ENCODE peak calls at places on chromosomes 6 and 20, in eight cellular contexts. D is transverse colon, I is HFF-Myc, Q is heart left ventricle, G is foreskin fibroblast, X is OCI-LY7, N is fibroblast of pulmonary artery, B is choroid plexus epithelial cell. R is an unnamed sample.

GRCh38 chr6:7881765-7882500 is 28.7 kb downstream of the TXNDC5 start:
- DNase-seq in D (no peak), I (no peak), Q (no peak), G (no peak), X (no peak), N (no peak), B (no peak), R (no peak)

GRCh38 chr20:51062065-51062464 is 39.2 kb upstream of the KCNG1 start:
- DNase-seq in D (no peak), I (no peak), Q (no peak), G (no peak), X (no peak), N (peak), B (peak), R (no peak)

GRCh38 chr20:35773154-35773751 is 1.4 kb downstream of the PHF20 start:
- DNase-seq in D (peak), I (no peak), Q (peak), G (peak), X (peak), N (peak), B (peak), R (no peak)

GRCh38 chr6:158028876-158029275 is 47.2 kb downstream of the SYNJ2 start:
- DNase-seq in D (no peak), I (no peak), Q (no peak), G (no peak), X (no peak), N (no peak), B (no peak), R (no peak)

GRCh38 chr6:106089981-106090380 is 3.8 kb downstream of the PRDM1 start:
- DNase-seq in D (no peak), I (no peak), Q (no peak), G (peak), X (peak), N (peak), B (peak), R (peak)

GRCh38 chr6:52724041-52724405 is 39.3 kb downstream of the GSTA2 start:
- DNase-seq in D (no peak), I (no peak), Q (no peak), G (peak), X (no peak), N (peak), B (peak), R (peak)

GRCh38 chr6:101650402-101651100 is 257.0 kb downstream of the GRIK2 start:
- DNase-seq in D (no peak), I (no peak), Q (no peak), G (no peak), X (no peak), N (no peak), B (no peak), R (no peak)

GRCh38 chr6:139588076-139588639 is 213.7 kb upstream of the CITED2 start:
- DNase-seq in D (peak), I (no peak), Q (no peak), G (peak), X (no peak), N (peak), B (peak), R (no peak)

GRCh38 chr20:37593710-37594109 is 66.0 kb upstream of the BLCAP start:
- DNase-seq in D (no peak), I (no peak), Q (no peak), G (no peak), X (no peak), N (no peak), B (no peak), R (no peak)

GRCh38 chr20:10306440-10307358 is 88.1 kb downstream of the SNAP25 start:
- DNase-seq in D (no peak), I (peak), Q (no peak), G (peak), X (no peak), N (peak), B (peak), R (peak)

GRCh38 chr6:170208651-170209353 is 82.1 kb downstream of the DLL1 start:
- DNase-seq in D (no peak), I (no peak), Q (peak), G (no peak), X (no peak), N (no peak), B (no peak), R (no peak)

GRCh38 chr6:53696351-53696750 is 30.8 kb upstream of the KLHL31 start:
- DNase-seq in D (no peak), I (no peak), Q (no peak), G (no peak), X (no peak), N (no peak), B (no peak), R (no peak)

GRCh38 chr20:16472045-16472872 is 101.0 kb downstream of the KIF16B start:
- DNase-seq in D (peak), I (no peak), Q (no peak), G (no peak), X (no peak), N (peak), B (peak), R (no peak)

GRCh38 chr6:44003345-44004061 is 123.7 kb downstream of the MRPL14 start:
- DNase-seq in D (no peak), I (no peak), Q (no peak), G (no peak), X (no peak), N (no peak), B (no peak), R (no peak)

GRCh38 chr6:34021839-34022190 is 124.1 kb downstream of the GRM4 start:
- DNase-seq in D (peak), I (no peak), Q (no peak), G (no peak), X (no peak), N (no peak), B (no peak), R (no peak)

GRCh38 chr6:5094327-5094726 is 9.2 kb downstream of the PPP1R3G start:
- DNase-seq in D (no peak), I (peak), Q (no peak), G (peak), X (no peak), N (peak), B (peak), R (peak)

GRCh38 chr6:156899071-156899470 is 121.9 kb downstream of the ARID1B start:
- DNase-seq in D (no peak), I (no peak), Q (no peak), G (no peak), X (no peak), N (no peak), B (no peak), R (no peak)

GRCh38 chr6:89495961-89496535 is 63.1 kb downstream of the ANKRD6 start:
- DNase-seq in D (no peak), I (no peak), Q (no peak), G (no peak), X (no peak), N (no peak), B (no peak), R (no peak)

GRCh38 chr6:47073125-47074110 is 31.3 kb upstream of the ADGRF1 start:
- DNase-seq in D (no peak), I (no peak), Q (no peak), G (no peak), X (peak), N (no peak), B (peak), R (no peak)

GRCh38 chr6:43724914-43725642 is 37.5 kb upstream of the MRPS18A start:
- DNase-seq in D (peak), I (peak), Q (no peak), G (peak), X (peak), N (peak), B (peak), R (peak)

GRCh38 chr20:50625986-50626677 is 65.2 kb downstream of the RIPOR3 start:
- DNase-seq in D (peak), I (no peak), Q (peak), G (peak), X (peak), N (peak), B (peak), R (no peak)

GRCh38 chr6:117477988-117478852 is 4.3 kb upstream of the DCBLD1 start:
- DNase-seq in D (peak), I (no peak), Q (no peak), G (peak), X (peak), N (peak), B (peak), R (no peak)

GRCh38 chr6:163571730-163572129 is 157.2 kb downstream of the QKI start:
- DNase-seq in D (no peak), I (no peak), Q (no peak), G (no peak), X (no peak), N (no peak), B (no peak), R (no peak)

GRCh38 chr20:4507288-4507719 is 214.4 kb upstream of the PRND start:
- DNase-seq in D (no peak), I (peak), Q (no peak), G (peak), X (no peak), N (peak), B (peak), R (peak)

GRCh38 chr20:60964911-60965310 is 287.1 kb upstream of the CDH4 start:
- DNase-seq in D (no peak), I (no peak), Q (no peak), G (no peak), X (no peak), N (no peak), B (no peak), R (no peak)

GRCh38 chr6:41643899-41644269 is 5.6 kb downstream of the MDFI start:
- DNase-seq in D (no peak), I (no peak), Q (no peak), G (no peak), X (no peak), N (no peak), B (no peak), R (no peak)

GRCh38 chr6:123074616-123075015 is 78.6 kb downstream of the CLVS2 start:
- DNase-seq in D (no peak), I (no peak), Q (no peak), G (no peak), X (no peak), N (no peak), B (no peak), R (no peak)

GRCh38 chr20:63174309-63175030 is 41.5 kb downstream of the YTHDF1 start:
- DNase-seq in D (no peak), I (no peak), Q (no peak), G (no peak), X (no peak), N (no peak), B (no peak), R (no peak)

GRCh38 chr6:150394886-150395285 is 26.1 kb downstream of the IYD start:
- DNase-seq in D (no peak), I (no peak), Q (no peak), G (no peak), X (no peak), N (no peak), B (no peak), R (no peak)

GRCh38 chr6:146860583-146860982 is 261.8 kb downstream of the ADGB start:
- DNase-seq in D (no peak), I (no peak), Q (no peak), G (peak), X (no peak), N (no peak), B (no peak), R (no peak)

GRCh38 chr20:37275125-37275524 is 13.5 kb upstream of the GHRH start:
- DNase-seq in D (no peak), I (no peak), Q (no peak), G (no peak), X (peak), N (no peak), B (peak), R (no peak)

GRCh38 chr20:24470782-24471582 is 1.6 kb downstream of the SYNDIG1 start:
- DNase-seq in D (no peak), I (no peak), Q (no peak), G (peak), X (no peak), N (no peak), B (no peak), R (no peak)
- H3K4me3 ChIP-seq in D (peak), I (no peak), Q (peak), G (peak), X (no peak), N (no peak), B (peak), R (peak)

GRCh38 chr6:56242343-56242742 is 5.0 kb downstream of the COL21A1 start:
- DNase-seq in D (no peak), I (no peak), Q (no peak), G (peak), X (no peak), N (peak), B (peak), R (no peak)
- TF ChIP-seq CTCF in D (no peak), I (no peak), Q (no peak), G (no peak), X (no peak), N (no peak), B (no peak), R (no peak)

GRCh38 chr20:17958326-17959256 is 10.0 kb downstream of the SNX5 start:
- DNase-seq in D (no peak), I (no peak), Q (no peak), G (peak), X (no peak), N (no peak), B (peak), R (no peak)

GRCh38 chr20:17960927-17961599 is 7.5 kb downstream of the SNX5 start:
- DNase-seq in D (peak), I (no peak), Q (no peak), G (peak), X (no peak), N (peak), B (peak), R (no peak)

GRCh38 chr20:17957505-17958325 is 10.9 kb downstream of the SNX5 start:
- DNase-seq in D (no peak), I (no peak), Q (no peak), G (no peak), X (no peak), N (no peak), B (peak), R (no peak)

GRCh38 chr20:17961600-17961965 is 7.0 kb downstream of the SNX5 start:
- DNase-seq in D (no peak), I (no peak), Q (no peak), G (peak), X (no peak), N (no peak), B (no peak), R (no peak)

DNA sequence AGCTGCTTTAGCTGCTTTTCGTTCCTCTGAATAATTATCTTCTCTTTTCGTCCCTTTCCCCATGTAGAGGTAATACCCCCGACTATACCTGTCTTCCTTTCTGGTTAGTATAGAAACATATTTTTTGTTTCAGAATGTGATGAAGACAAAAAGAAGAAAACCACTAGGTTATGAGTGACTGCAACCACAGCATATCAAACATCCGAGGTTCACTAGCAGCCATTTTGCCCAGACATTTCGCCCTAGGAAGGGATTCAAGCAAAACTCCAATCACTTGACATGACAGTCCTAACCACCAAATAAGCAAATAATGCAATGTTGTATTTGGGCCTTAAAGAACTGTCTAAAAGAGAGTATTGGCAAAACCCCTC is 9.4 kb downstream of the SNX5 start:
- DNase-seq in D (no peak), I (no peak), Q (no peak), G (no peak), X (no peak), N (no peak), B (no peak), R (no peak)
- H3K4me3 ChIP-seq in D (no peak), I (no peak), Q (no peak), G (no peak), X (peak), N (no peak), B (no peak), R (no peak)

GRCh38 chr6:22068561-22069346 is 228.1 kb downstream of the PRL start:
- DNase-seq in D (no peak), I (no peak), Q (no peak), G (no peak), X (no peak), N (no peak), B (no peak), R (no peak)

GRCh38 chr6:22062807-22063408 is 233.9 kb downstream of the PRL start:
- DNase-seq in D (no peak), I (no peak), Q (no peak), G (no peak), X (no peak), N (no peak), B (no peak), R (no peak)

GRCh38 chr6:22067127-22067526 is 229.7 kb downstream of the PRL start:
- DNase-seq in D (no peak), I (no peak), Q (peak), G (no peak), X (no peak), N (peak), B (no peak), R (no peak)

DNA sequence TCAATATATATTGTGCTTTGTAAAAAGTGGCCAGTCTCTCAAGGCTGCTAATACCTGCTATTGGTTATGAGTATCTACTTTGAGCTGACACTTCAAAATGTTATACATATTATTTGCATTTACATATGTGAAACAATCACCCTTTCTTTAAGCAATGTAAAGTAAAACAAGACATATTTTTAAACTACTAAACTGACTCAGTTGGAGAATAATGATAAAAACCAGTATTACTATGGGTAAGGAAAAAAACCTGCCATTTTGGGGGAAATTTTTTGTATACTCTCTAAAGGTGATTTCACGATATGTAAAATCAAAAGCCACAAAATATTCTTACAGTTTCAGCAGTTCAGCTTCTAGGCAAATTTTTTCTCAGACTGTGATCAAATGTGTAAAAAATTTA is 232.3 kb downstream of the PRL start:
- DNase-seq in D (no peak), I (no peak), Q (no peak), G (no peak), X (no peak), N (no peak), B (no peak), R (no peak)
- TF ChIP-seq CTCF in D (no peak), I (no peak), Q (no peak), G (no peak), X (no peak), N (no peak), B (no peak), R (no peak)